ENCODE peak calls at places on chromosomes 6 and 20, in six cellular contexts. J, Q, V, S, Y and C are unnamed samples.

GRCh38 chr6:22432060-22432459 is 135.2 kb upstream of the PRL start:
- DNase-seq in J (no peak), Q (no peak), V (no peak), S (no peak), Y (no peak), C (no peak)

GRCh38 chr6:145141609-145142008 is 593.7 kb downstream of the EPM2A start:
- DNase-seq in J (no peak), Q (no peak), V (no peak), S (no peak), Y (no peak), C (no peak)

GRCh38 chr6:104597541-104598050 is 262.1 kb downstream of the HACE1 start:
- DNase-seq in J (no peak), Q (no peak), V (no peak), S (no peak), Y (no peak), C (no peak)

GRCh38 chr20:49479785-49480184 is 2.7 kb downstream of the KCNB1 start:
- DNase-seq in J (no peak), Q (no peak), V (no peak), S (no peak), Y (no peak), C (no peak)

GRCh38 chr20:12860619-12861247 is 148.0 kb upstream of the SPTLC3 start:
- DNase-seq in J (no peak), Q (no peak), V (no peak), S (no peak), Y (no peak), C (no peak)

GRCh38 chr6:104958178-104958520 is 1.2 kb downstream of the LIN28B start:
- DNase-seq in J (no peak), Q (no peak), V (no peak), S (peak), Y (no peak), C (no peak)

GRCh38 chr20:62374431-62375152 is 7.5 kb upstream of the LAMA5 start:
- DNase-seq in J (no peak), Q (no peak), V (no peak), S (peak), Y (no peak), C (no peak)

GRCh38 chr6:168530653-168531071 is 89.7 kb downstream of the SMOC2 start:
- DNase-seq in J (no peak), Q (no peak), V (no peak), S (no peak), Y (no peak), C (no peak)

GRCh38 chr20:16622501-16622900 is 49.3 kb upstream of the KIF16B start:
- DNase-seq in J (no peak), Q (no peak), V (no peak), S (no peak), Y (no peak), C (no peak)